ENCODE peak calls at places on chromosome 21, in six cellular contexts. Y is SK-N-SH, H is K562, P is GM12892, S is HepG2, U is GM12878. O is an unnamed sample.

GRCh38 chr21:38937286-38937790 is 131.6 kb downstream of the ETS2 start:
- DNase-seq in Y (no peak), H (no peak), P (no peak), S (no peak), U (no peak), O (no peak)

GRCh38 chr21:39661121-39661520 is 48.4 kb downstream of the B3GALT5 start:
- DNase-seq in Y (no peak), H (no peak), P (no peak), S (no peak), U (no peak), O (no peak)

GRCh38 chr21:38954450-38955059 is 148.8 kb downstream of the ETS2 start:
- DNase-seq in Y (no peak), H (no peak), P (no peak), S (no peak), U (no peak), O (no peak)

GRCh38 chr21:38619865-38620513 is 121.7 kb upstream of the ERG start:
- DNase-seq in Y (no peak), H (no peak), P (no peak), S (no peak), U (no peak), O (no peak)

GRCh38 chr21:43913928-43914327 is 48.9 kb downstream of the AGPAT3 start:
- DNase-seq in Y (no peak), H (peak), P (no peak), S (no peak), U (no peak), O (no peak)

GRCh38 chr21:39715804-39716397 is 29.1 kb upstream of the IGSF5 start:
- DNase-seq in Y (peak), H (peak), P (no peak), S (peak), U (no peak), O (no peak)

GRCh38 chr21:26405735-26406361 is 167.2 kb downstream of the CYYR1 start:
- DNase-seq in Y (no peak), H (no peak), P (no peak), S (no peak), U (no peak), O (no peak)

GRCh38 chr21:32719085-32719484 is 8.7 kb downstream of the SYNJ1 start:
- DNase-seq in Y (no peak), H (no peak), P (no peak), S (no peak), U (no peak), O (no peak)

GRCh38 chr21:37636152-37636860 is 269.7 kb downstream of the DYRK1A start:
- DNase-seq in Y (no peak), H (no peak), P (no peak), S (no peak), U (no peak), O (no peak)

GRCh38 chr21:38959686-38960049 is 153.9 kb downstream of the ETS2 start:
- DNase-seq in Y (no peak), H (no peak), P (no peak), S (no peak), U (no peak), O (no peak)

GRCh38 chr21:23016617-23017016 is 2018.4 kb downstream of the NCAM2 start:
- DNase-seq in Y (peak), H (no peak), P (no peak), S (no peak), U (no peak), O (no peak)

GRCh38 chr21:19874521-19874920 is 1123.7 kb upstream of the NCAM2 start:
- DNase-seq in Y (no peak), H (no peak), P (no peak), S (no peak), U (no peak), O (no peak)

GRCh38 chr21:18725653-18726052 is 322.1 kb upstream of the TMPRSS15 start:
- DNase-seq in Y (no peak), H (no peak), P (no peak), S (no peak), U (no peak), O (no peak)

GRCh38 chr21:39057121-39057520 is 126.1 kb downstream of the PSMG1 start:
- DNase-seq in Y (no peak), H (no peak), P (no peak), S (no peak), U (no peak), O (no peak)

GRCh38 chr21:32813265-32813903 is 41.8 kb upstream of the PAXBP1 start:
- DNase-seq in Y (no peak), H (no peak), P (no peak), S (no peak), U (no peak), O (no peak)

GRCh38 chr21:26487981-26488480 is 85.1 kb downstream of the CYYR1 start:
- DNase-seq in Y (no peak), H (no peak), P (no peak), S (no peak), U (no peak), O (no peak)

GRCh38 chr21:38659936-38660332 is 145.8 kb upstream of the ETS2 start:
- DNase-seq in Y (no peak), H (no peak), P (no peak), S (no peak), U (no peak), O (no peak)

GRCh38 chr21:32520885-32521735 is 64.2 kb downstream of the TCP10L start:
- DNase-seq in Y (peak), H (no peak), P (no peak), S (no peak), U (no peak), O (no peak)

GRCh38 chr21:34156957-34157356 is 83.6 kb downstream of the MRPS6 start:
- DNase-seq in Y (no peak), H (no peak), P (no peak), S (no peak), U (no peak), O (no peak)

GRCh38 chr21:14600569-14601308 is 54.6 kb upstream of the SAMSN1 start:
- DNase-seq in Y (no peak), H (no peak), P (no peak), S (no peak), U (no peak), O (no peak)

GRCh38 chr21:40706161-40706560 is 140.8 kb downstream of the DSCAM start:
- DNase-seq in Y (no peak), H (no peak), P (no peak), S (no peak), U (no peak), O (no peak)

GRCh38 chr21:32367158-32367557 is 25.7 kb downstream of the URB1 start:
- DNase-seq in Y (no peak), H (no peak), P (no peak), S (no peak), U (no peak), O (no peak)

GRCh38 chr21:41367598-41368360 is 6.0 kb downstream of the MX2 start:
- DNase-seq in Y (no peak), H (no peak), P (peak), S (no peak), U (peak), O (peak)

GRCh38 chr21:14862794-14863720 is 201.7 kb downstream of the NRIP1 start:
- DNase-seq in Y (no peak), H (peak), P (no peak), S (peak), U (no peak), O (no peak)

GRCh38 chr21:27831177-27831576 is 864.3 kb upstream of the ADAMTS5 start:
- DNase-seq in Y (no peak), H (no peak), P (no peak), S (no peak), U (no peak), O (no peak)

GRCh38 chr21:27833298-27833697 is 866.4 kb upstream of the ADAMTS5 start:
- DNase-seq in Y (no peak), H (no peak), P (no peak), S (no peak), U (no peak), O (no peak)

GRCh38 chr21:27827972-27828371 is 861.1 kb upstream of the ADAMTS5 start:
- DNase-seq in Y (no peak), H (no peak), P (no peak), S (no peak), U (no peak), O (no peak)

GRCh38 chr21:27837933-27838332 is 871.0 kb upstream of the ADAMTS5 start:
- DNase-seq in Y (no peak), H (no peak), P (no peak), S (no peak), U (no peak), O (no peak)

GRCh38 chr21:27831821-27832569 is 865.1 kb upstream of the ADAMTS5 start:
- DNase-seq in Y (no peak), H (no peak), P (no peak), S (no peak), U (no peak), O (no peak)
- TF ChIP-seq TAF1 in Y (no peak), H (no peak), P (no peak), S (no peak), U (no peak), O (no peak)

DNA sequence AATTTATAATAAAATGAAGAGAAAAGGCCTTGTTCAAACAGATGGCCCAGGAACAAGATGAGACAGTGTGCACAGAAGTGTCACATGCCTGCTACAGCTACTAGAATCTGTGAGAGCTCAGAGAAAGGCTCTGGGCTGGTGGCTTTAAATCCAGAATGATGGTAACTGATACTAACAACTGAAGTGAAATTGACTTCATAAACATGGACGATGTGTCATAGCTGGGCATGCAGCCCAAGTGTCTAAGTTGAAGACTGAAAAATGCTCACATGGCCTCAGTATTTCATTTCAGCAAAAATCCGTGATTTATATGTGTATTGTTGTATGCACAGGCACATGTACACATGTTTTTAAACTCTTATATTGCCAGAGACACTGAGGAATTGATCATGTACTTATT is 208.3 kb upstream of the RUNX1 start:
- DNase-seq in Y (no peak), H (no peak), P (no peak), S (no peak), U (no peak), O (no peak)
- TF ChIP-seq POLR2AphosphoS5 in Y (peak), H (no peak), P (no peak), S (no peak), U (no peak), O (no peak)

GRCh38 chr21:16307256-16307655 is 577.5 kb downstream of the USP25 start:
- DNase-seq in Y (no peak), H (no peak), P (no peak), S (no peak), U (no peak), O (no peak)

GRCh38 chr21:16304700-16305099 is 574.9 kb downstream of the USP25 start:
- DNase-seq in Y (no peak), H (no peak), P (no peak), S (no peak), U (no peak), O (no peak)

GRCh38 chr21:16308269-16308668 is 578.5 kb downstream of the USP25 start:
- DNase-seq in Y (no peak), H (no peak), P (no peak), S (no peak), U (no peak), O (no peak)

GRCh38 chr21:16304189-16304588 is 574.4 kb downstream of the USP25 start:
- DNase-seq in Y (no peak), H (no peak), P (no peak), S (no peak), U (no peak), O (no peak)

DNA sequence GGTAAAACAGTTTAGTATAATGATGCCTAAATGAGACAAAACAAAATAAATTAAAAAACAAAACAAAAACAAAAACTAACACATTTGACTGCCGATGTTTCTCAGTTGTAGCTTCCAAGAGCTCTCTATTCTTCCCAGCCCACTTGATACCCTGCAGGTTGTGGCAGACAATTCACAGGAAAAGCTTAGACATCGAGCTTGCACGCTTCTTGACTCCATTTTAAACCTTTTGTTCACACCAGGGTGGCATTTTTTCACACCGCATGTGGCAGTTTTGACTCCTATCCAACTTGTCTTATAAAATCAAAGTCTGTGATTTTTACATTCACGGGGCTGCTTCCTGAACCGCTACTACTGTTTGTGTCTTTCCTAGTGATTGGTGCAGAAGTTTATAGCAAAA is 575.9 kb downstream of the USP25 start:
- DNase-seq in Y (no peak), H (no peak), P (no peak), S (no peak), U (no peak), O (no peak)
- TF ChIP-seq TAF1 in Y (no peak), H (no peak), P (no peak), S (no peak), U (no peak), O (no peak)

GRCh38 chr21:45975017-45975595 is 6.5 kb upstream of the COL6A1 start:
- DNase-seq in Y (no peak), H (no peak), P (no peak), S (no peak), U (no peak), O (no peak)
- TF ChIP-seq POLR2AphosphoS5 in Y (no peak), H (no peak), P (no peak), S (no peak), U (no peak), O (no peak)

GRCh38 chr21:25324666-25325065 is 282.6 kb downstream of the MRPL39 start:
- DNase-seq in Y (no peak), H (no peak), P (no peak), S (no peak), U (no peak), O (no peak)
- TF ChIP-seq TAF1 in Y (no peak), H (no peak), P (no peak), S (no peak), U (no peak), O (no peak)

GRCh38 chr21:42678618-42679295 is 25.3 kb downstream of the PDE9A start:
- DNase-seq in Y (no peak), H (no peak), P (no peak), S (no peak), U (no peak), O (no peak)

GRCh38 chr21:42679319-42679981 is 26.0 kb downstream of the PDE9A start:
- DNase-seq in Y (no peak), H (no peak), P (no peak), S (no peak), U (no peak), O (no peak)

GRCh38 chr21:42677339-42678117 is 24.1 kb downstream of the PDE9A start:
- DNase-seq in Y (no peak), H (no peak), P (no peak), S (no peak), U (no peak), O (no peak)

GRCh38 chr21:42676799-42677198 is 23.4 kb downstream of the PDE9A start:
- DNase-seq in Y (no peak), H (no peak), P (no peak), S (no peak), U (no peak), O (no peak)

GRCh38 chr21:42678118-42678430 is 24.7 kb downstream of the PDE9A start:
- DNase-seq in Y (peak), H (no peak), P (no peak), S (no peak), U (no peak), O (no peak)
- TF ChIP-seq POLR2AphosphoS5 in Y (no peak), H (no peak), P (no peak), S (no peak), U (no peak), O (no peak)

GRCh38 chr21:45363921-45364463 is 41.0 kb upstream of the COL18A1 start:
- DNase-seq in Y (no peak), H (peak), P (peak), S (peak), U (peak), O (peak)
- TF ChIP-seq TAF1 in Y (peak), H (no peak), P (no peak), S (no peak), U (no peak), O (no peak)

DNA sequence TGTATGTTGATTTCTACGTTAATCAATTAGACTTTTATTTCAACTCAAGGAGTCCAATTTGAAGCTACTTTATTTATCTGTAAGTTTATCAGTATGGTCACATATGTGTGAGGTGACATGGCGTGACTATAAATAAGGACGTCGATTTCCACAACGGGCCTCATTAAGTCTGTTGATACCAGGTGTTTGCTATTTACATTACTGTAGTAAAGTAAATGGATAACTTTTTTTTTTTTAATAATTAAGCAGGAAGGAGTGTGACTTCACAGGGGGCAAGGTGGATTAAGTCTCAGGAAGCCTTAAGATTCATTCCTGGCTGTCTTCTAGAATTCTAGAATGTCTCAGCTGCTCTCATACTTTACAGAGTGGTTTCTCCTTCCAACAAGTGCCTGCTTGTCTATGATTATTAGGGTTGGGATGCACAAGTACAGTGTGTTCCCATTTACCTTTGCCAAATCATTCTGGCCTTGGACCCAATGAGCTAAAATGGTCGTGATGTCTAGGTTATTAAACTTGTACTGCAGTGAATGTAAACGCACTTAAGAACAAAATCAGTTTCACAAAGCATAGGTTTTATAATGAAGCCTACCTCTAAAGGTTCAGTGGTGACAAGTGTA is 15.5 kb downstream of the MAP3K7CL start:
- DNase-seq in Y (no peak), H (no peak), P (no peak), S (no peak), U (no peak), O (no peak)
- TF ChIP-seq POLR2AphosphoS5 in Y (no peak), H (no peak), P (no peak), S (no peak), U (no peak), O (no peak)

O was measured in GM12891.